ENCODE peak calls at places on chromosomes 11 and 22, in ten cellular contexts. H is A549, K is heart left ventricle, F is BJ, S is astrocyte of the spinal cord, X is fibroblast of lung, Z is HAP-1, B is mucosa of descending colon, L is IMR-90, J is SK-N-SH. V is an unnamed sample.

GRCh38 chr11:418343-419247 is 3.8 kb upstream of the SIGIRR start:
- DNase-seq in B (no peak), K (no peak), H (no peak), S (no peak), X (no peak), L (no peak), Z (no peak), J (no peak), F (no peak), V (no peak)

GRCh38 chr22:26430600-26430999 is 1.5 kb downstream of the ASPHD2 start:
- DNase-seq in H (no peak), B (no peak), K (no peak), L (no peak), S (no peak), F (no peak), J (no peak), Z (no peak), X (no peak), V (no peak)

GRCh38 chr11:91163619-91164451 is 941.0 kb upstream of the CHORDC1 start:
- DNase-seq in J (peak; percentile 28), K (no peak), B (no peak), F (no peak), X (peak; percentile 90), H (no peak), L (peak; percentile 34), S (peak; percentile 73), Z (no peak), V (peak; percentile 81)

GRCh38 chr22:29748248-29748893 is 18.4 kb downstream of the ZMAT5 start:
- DNase-seq in Z (no peak), J (no peak), X (no peak), H (no peak), F (no peak), L (no peak), S (no peak), B (no peak), K (no peak), V (peak; percentile 23)

GRCh38 chr11:119904636-119905035 is 175.6 kb upstream of the NECTIN1 start:
- DNase-seq in B (peak; percentile 55), L (no peak), K (no peak), F (no peak), Z (no peak), X (no peak), J (no peak), H (no peak), S (no peak), V (no peak)

GRCh38 chr11:69362315-69362714 is 68.4 kb downstream of the MYEOV start:
- DNase-seq in H (no peak), X (no peak), K (no peak), S (no peak), J (no peak), L (no peak), Z (peak; percentile 5), B (peak; percentile 0), F (no peak), V (no peak)

GRCh38 chr22:42080287-42080686 is 787 bp downstream of the SMDT1 start:
- DNase-seq in F (no peak), Z (peak; percentile 49), S (peak; percentile 58), L (peak; percentile 53), X (peak; percentile 51), J (peak; percentile 44), B (peak; percentile 67), H (no peak), K (no peak), V (no peak)

GRCh38 chr22:49260681-49261580 is 566.7 kb downstream of the BRD1 start:
- DNase-seq in X (no peak), B (no peak), L (no peak), J (no peak), S (no peak), F (no peak), H (no peak), K (no peak), Z (no peak), V (no peak)

GRCh38 chr11:14503023-14503422 is 3.4 kb upstream of the COPB1 start:
- DNase-seq in L (peak; percentile 18), H (no peak), J (no peak), S (no peak), X (peak; percentile 12), F (no peak), Z (no peak), B (no peak), K (no peak), V (no peak)

GRCh38 chr11:63918576-63919171 is 1.7 kb upstream of the RCOR2 start:
- DNase-seq in F (no peak), S (no peak), B (peak; percentile 47), Z (peak; percentile 67), K (no peak), J (peak; percentile 56), H (no peak), L (no peak), X (no peak), V (no peak)

GRCh38 chr22:35619336-35620094 is 2.4 kb upstream of the MB start:
- DNase-seq in B (peak; percentile 45), X (no peak), F (no peak), J (no peak), L (no peak), Z (no peak), H (no peak), S (no peak), K (no peak), V (no peak)

GRCh38 chr11:36022891-36023290 is 79.0 kb downstream of the LDLRAD3 start:
- DNase-seq in L (no peak), F (no peak), S (no peak), J (no peak), K (no peak), H (no peak), X (no peak), Z (no peak), B (no peak), V (no peak)

GRCh38 chr11:10866893-10867331 is 9.1 kb upstream of the ZBED5 start:
- DNase-seq in J (peak; percentile 4), X (peak; percentile 94), B (no peak), S (peak; percentile 71), H (no peak), L (peak; percentile 87), K (no peak), Z (no peak), F (no peak), V (no peak)

GRCh38 chr11:117458275-117459120 is 130.8 kb downstream of the CEP164 start:
- DNase-seq in L (no peak), X (no peak), J (no peak), H (no peak), K (no peak), B (no peak), S (no peak), Z (no peak), F (no peak), V (peak; percentile 36)

GRCh38 chr11:105022527-105022926 is 441 bp downstream of the CASP5 start:
- DNase-seq in K (no peak), B (no peak), L (no peak), Z (no peak), H (no peak), S (no peak), F (no peak), X (no peak), J (no peak), V (no peak)

GRCh38 chr11:126703661-126704060 is 296.9 kb downstream of the KIRREL3 start:
- DNase-seq in S (no peak), F (no peak), Z (no peak), X (peak; percentile 40), H (no peak), B (no peak), L (no peak), J (no peak), K (no peak), V (no peak)

GRCh38 chr11:47399860-47400812 is 8.3 kb upstream of the SLC39A13 start:
- DNase-seq in F (no peak), H (no peak), L (no peak), J (peak; percentile 82), B (no peak), K (no peak), Z (peak; percentile 52), X (no peak), S (no peak), V (peak; percentile 32)

DNA sequence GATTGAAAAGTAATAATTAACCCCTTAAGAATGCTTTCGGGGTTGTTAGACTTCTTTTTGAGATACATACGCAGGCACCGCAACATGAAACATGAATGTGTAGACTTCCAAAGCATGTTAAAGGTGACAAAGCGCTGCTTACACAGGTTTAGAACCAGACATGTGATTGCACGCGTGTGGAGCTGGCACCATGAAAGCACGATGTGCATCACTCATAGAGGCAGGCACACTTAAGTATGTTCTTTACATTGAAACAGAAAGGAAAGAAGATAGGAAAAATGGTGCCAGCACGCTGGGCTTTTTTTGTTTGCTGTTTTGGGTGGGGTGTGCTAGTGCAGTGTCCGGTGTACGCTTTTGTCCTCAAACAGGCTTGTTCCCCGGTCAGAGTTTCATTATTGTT is 83.6 kb upstream of the PPARA start:
- DNase-seq in B (peak; percentile 49), L (no peak), H (no peak), K (peak; percentile 20), X (peak; percentile 72), Z (no peak), S (peak; percentile 36), J (no peak), F (no peak), V (no peak)
- H3K4me3 ChIP-seq in B (no peak overlapping the region), L (no peak overlapping the region), H (peak overlapping the region; percentile 32), K (peak overlapping the region; percentile 91), X (peak overlapping the region; percentile 43), Z (peak overlapping the region; percentile 67), S (no peak overlapping the region), J (peak overlapping the region; percentile 69), F (peak overlapping the region; percentile 19), V (no peak overlapping the region)

GRCh38 chr22:38111941-38112355 is 1.5 kb upstream of the BAIAP2L2 start:
- DNase-seq in F (no peak), S (no peak), J (no peak), K (peak; percentile 16), X (no peak), L (no peak), H (no peak), B (peak; percentile 78), Z (no peak), V (no peak)
- H3K4me3 ChIP-seq in F (no peak overlapping the region), S (no peak overlapping the region), J (no peak overlapping the region), K (no peak overlapping the region), X (no peak overlapping the region), L (no peak overlapping the region), H (peak overlapping the region; percentile 51), B (no peak overlapping the region), Z (no peak overlapping the region), V (no peak overlapping the region)

DNA sequence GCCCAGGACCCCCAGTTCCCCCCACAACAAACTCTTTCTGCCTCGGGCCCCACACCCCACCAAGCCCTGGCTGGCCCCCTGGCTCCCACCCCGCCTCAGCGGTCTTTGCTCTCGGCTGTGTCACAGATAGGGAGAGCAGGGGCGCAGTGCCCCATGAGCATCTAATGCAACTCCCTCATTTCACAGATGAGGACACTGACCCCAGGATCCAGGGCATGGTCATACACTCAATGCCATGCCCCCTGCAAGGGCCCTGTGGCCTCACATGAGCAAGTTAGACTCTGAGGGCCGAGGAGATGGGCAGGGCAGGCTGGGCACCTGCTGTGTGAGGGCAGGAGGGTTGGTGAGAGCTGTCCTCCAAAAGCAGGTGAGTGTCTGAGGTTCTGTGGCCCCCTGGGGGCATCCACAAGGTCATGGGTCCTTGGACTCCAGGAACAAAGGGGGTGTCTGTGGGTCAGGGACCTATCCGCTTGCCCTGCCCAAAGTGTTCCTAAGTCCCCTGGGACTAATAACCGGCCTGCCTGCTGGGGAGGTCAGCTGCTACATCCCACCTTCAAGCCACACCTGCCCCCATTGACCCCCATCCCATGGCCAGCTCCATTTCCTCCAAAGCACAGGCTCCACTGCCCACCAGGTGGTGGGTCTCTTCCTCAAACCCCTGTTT is 2.5 kb downstream of the MIF start:
- DNase-seq in H (no peak), K (no peak), F (no peak), L (no peak), X (no peak), S (no peak), J (no peak), Z (no peak), B (no peak), V (no peak)
- H3K4me3 ChIP-seq in H (no peak overlapping the region), K (no peak overlapping the region), F (no peak overlapping the region), L (no peak overlapping the region), X (no peak overlapping the region), S (no peak overlapping the region), J (no peak overlapping the region), Z (no peak overlapping the region), B (no peak overlapping the region), V (no peak overlapping the region)

GRCh38 chr11:59552844-59553243 is 41.5 kb downstream of the OR4D9 start:
- DNase-seq in X (no peak), J (no peak), S (no peak), L (no peak), Z (no peak), B (no peak), F (no peak), H (no peak), K (no peak), V (no peak)
- H3K4me3 ChIP-seq in X (no peak overlapping the region), J (no peak overlapping the region), S (no peak overlapping the region), L (no peak overlapping the region), Z (no peak overlapping the region), B (no peak overlapping the region), F (no peak overlapping the region), H (peak overlapping the region; percentile 68), K (no peak overlapping the region), V (no peak overlapping the region)

V was measured in Caco-2.